ENCODE peak calls at places on chromosomes 7 and 10, in six cellular contexts. G is glomerular endothelial cell; T is activated CD8-positive, alpha-beta memory T cell treated with anti-CD3 and anti-CD28 coated beads for 24 hours; Z is A172; V is SK-MEL-5; M is stimulated activated CD8-positive, alpha-beta memory T cell treated with anti-CD3 and anti-CD28 coated beads, Interleukin-4, amount 100 ng/mL, for 4 hours. O is an unnamed sample.

GRCh38 chr7:131957338-131958025 is 401.1 kb upstream of the PODXL start:
- DNase-seq in G (no peak), T (no peak), Z (peak), V (no peak), M (no peak), O (peak)

GRCh38 chr7:133590795-133591194 is 337.9 kb downstream of the EXOC4 start:
- DNase-seq in G (no peak), T (no peak), Z (no peak), V (no peak), M (no peak), O (no peak)

GRCh38 chr10:58590152-58590551 is 77.5 kb downstream of the BICC1 start:
- DNase-seq in G (peak), T (no peak), Z (peak), V (no peak), M (no peak), O (peak)

GRCh38 chr7:137694405-137694804 is 152.4 kb downstream of the DGKI start:
- DNase-seq in G (no peak), T (no peak), Z (no peak), V (no peak), M (no peak), O (no peak)

GRCh38 chr7:14988941-14989340 is 86.4 kb upstream of the DGKB start:
- DNase-seq in G (no peak), T (no peak), Z (no peak), V (no peak), M (no peak), O (no peak)

GRCh38 chr10:19705273-19705672 is 111.0 kb upstream of the PLXDC2 start:
- DNase-seq in G (no peak), T (no peak), Z (no peak), V (no peak), M (no peak), O (no peak)

GRCh38 chr10:3857318-3857717 is 72.3 kb upstream of the KLF6 start:
- DNase-seq in G (no peak), T (no peak), Z (no peak), V (no peak), M (no peak), O (no peak)

GRCh38 chr10:46545861-46546590 is 10.4 kb downstream of the GPRIN2 start:
- DNase-seq in G (no peak), T (peak), Z (no peak), V (no peak), M (no peak), O (no peak)

GRCh38 chr10:93458821-93459257 is 23.3 kb downstream of the MYOF start:
- DNase-seq in G (peak), T (no peak), Z (peak), V (peak), M (no peak), O (peak)

GRCh38 chr7:44735403-44736165 is 13.1 kb upstream of the ZMIZ2 start:
- DNase-seq in G (peak), T (no peak), Z (peak), V (peak), M (no peak), O (peak)

GRCh38 chr10:129888784-129889616 is 75.1 kb downstream of the EBF3 start:
- DNase-seq in G (no peak), T (peak), Z (no peak), V (peak), M (no peak), O (peak)

GRCh38 chr10:44309939-44310761 is 74.7 kb downstream of the CXCL12 start:
- DNase-seq in G (no peak), T (no peak), Z (no peak), V (no peak), M (no peak), O (no peak)

GRCh38 chr7:138006106-138006505 is 4.2 kb upstream of the CREB3L2 start:
- DNase-seq in G (no peak), T (no peak), Z (no peak), V (no peak), M (no peak), O (no peak)

GRCh38 chr7:152762056-152762455 is 2.5 kb downstream of the ACTR3B start:
- DNase-seq in G (no peak), T (no peak), Z (no peak), V (no peak), M (no peak), O (no peak)

GRCh38 chr10:45403151-45403550 is 29.1 kb downstream of the ALOX5 start:
- DNase-seq in G (no peak), T (no peak), Z (no peak), V (no peak), M (no peak), O (no peak)

GRCh38 chr10:131049051-131049450 is 262.5 kb downstream of the TCERG1L start:
- DNase-seq in G (no peak), T (no peak), Z (no peak), V (no peak), M (no peak), O (no peak)

O was measured in RPMI7951.